ENCODE peak calls at places on chromosomes 16 and 17, in eight cellular contexts. H is NCI-H1694; L is stimulated activated CD8-positive, alpha-beta memory T cell treated with anti-CD3 and anti-CD28 coated beads, Interleukin-15, amount 100 ng/mL, for 4 hours; X is foreskin fibroblast; N is AG09309; P is GM23338; W is kidney tubule cell; Y is substantia nigra. K is an unnamed sample.

GRCh38 chr17:73184133-73184993 is 8.5 kb upstream of the COG1 start:
- DNase-seq in H (no peak), L (no peak), X (no peak), N (no peak), P (no peak), W (no peak), Y (no peak), K (no peak)

GRCh38 chr17:6084226-6085161 is 14.3 kb downstream of the WSCD1 start:
- DNase-seq in H (no peak), L (no peak), X (no peak), N (no peak), P (no peak), W (no peak), Y (peak), K (peak)

GRCh38 chr17:229945-230235 is 48.4 kb upstream of the DOC2B start:
- DNase-seq in H (no peak), L (no peak), X (no peak), N (no peak), P (no peak), W (no peak), Y (no peak), K (no peak)

GRCh38 chr16:54879681-54880080 is 51.0 kb upstream of the IRX5 start:
- DNase-seq in H (no peak), L (no peak), X (peak), N (no peak), P (no peak), W (peak), Y (no peak), K (no peak)

GRCh38 chr16:12903325-12904040 is 2.1 kb downstream of the SHISA9 start:
- DNase-seq in H (no peak), L (no peak), X (no peak), N (no peak), P (peak), W (peak), Y (no peak), K (no peak)

GRCh38 chr17:79089720-79090502 is 15.3 kb downstream of the ENGASE start:
- DNase-seq in H (no peak), L (no peak), X (no peak), N (no peak), P (no peak), W (no peak), Y (no peak), K (no peak)

GRCh38 chr16:69039333-69039941 is 66.0 kb upstream of the HAS3 start:
- DNase-seq in H (no peak), L (no peak), X (peak), N (no peak), P (no peak), W (no peak), Y (no peak), K (no peak)

GRCh38 chr17:38742431-38743308 is 5.5 kb downstream of the PCGF2 start:
- DNase-seq in H (peak), L (no peak), X (peak), N (no peak), P (no peak), W (peak), Y (no peak), K (peak)

GRCh38 chr17:17605083-17605746 is 13.7 kb upstream of the PEMT start:
- DNase-seq in H (no peak), L (no peak), X (peak), N (no peak), P (no peak), W (no peak), Y (no peak), K (no peak)

K was measured in cerebellar cortex.